ENCODE peak calls at places on chromosomes 3 and 15, in nine cellular contexts. J, Q, O, W, T, D, U, Y and S are unnamed samples.

GRCh38 chr3:18937574-18937973 is 210.7 kb upstream of the KCNH8 start:
- DNase-seq in Q (no peak), T (peak; percentile 27), D (no peak), W (no peak), U (no peak), J (no peak), O (no peak), Y (no peak), S (no peak)

GRCh38 chr3:37162501-37163245 is 11.7 kb downstream of the LRRFIP2 start:
- DNase-seq in D (no peak), Y (no peak), J (no peak), W (no peak), U (no peak), Q (no peak), O (no peak), T (peak; percentile 38), S (no peak)

GRCh38 chr3:186060222-186060621 is 48.7 kb downstream of the ETV5 start:
- DNase-seq in Y (peak; percentile 65), J (no peak), Q (peak; percentile 9), D (no peak), O (no peak), T (peak; percentile 39), W (no peak), U (no peak), S (no peak)

GRCh38 chr3:42520906-42521305 is 18.5 kb downstream of the VIPR1 start:
- DNase-seq in D (no peak), O (no peak), Q (no peak), T (no peak), J (no peak), Y (no peak), U (no peak), W (no peak), S (no peak)

GRCh38 chr15:61441901-61442300 is 212.8 kb upstream of the RORA start:
- DNase-seq in Q (no peak), U (no peak), W (no peak), Y (no peak), J (no peak), D (no peak), O (no peak), T (no peak), S (no peak)

GRCh38 chr3:26068890-26069289 is 279.0 kb downstream of the OXSM start:
- DNase-seq in U (no peak), D (no peak), O (no peak), J (no peak), Q (no peak), W (no peak), T (no peak), Y (no peak), S (no peak)

GRCh38 chr15:50066202-50066601 is 52.8 kb downstream of the ATP8B4 start:
- DNase-seq in T (no peak), U (no peak), O (no peak), Q (peak; percentile 12), D (no peak), Y (no peak), W (no peak), J (no peak), S (no peak)

GRCh38 chr15:90829942-90830440 is 38.4 kb upstream of the FURIN start:
- DNase-seq in T (peak; percentile 69), Q (peak; percentile 40), U (no peak), O (no peak), W (no peak), J (no peak), D (no peak), Y (no peak), S (no peak)

GRCh38 chr3:4261411-4261810 is 41.8 kb upstream of the SETMAR start:
- DNase-seq in W (no peak), J (no peak), Y (no peak), Q (no peak), U (no peak), O (no peak), T (no peak), D (no peak), S (no peak)

GRCh38 chr15:90062729-90063684 is 39.3 kb downstream of the IDH2 start:
- DNase-seq in Q (no peak), Y (no peak), O (no peak), T (no peak), W (no peak), D (no peak), J (no peak), U (no peak), S (no peak)

GRCh38 chr3:117003501-117003900 is 293.9 kb downstream of the TUSC7 start:
- DNase-seq in T (no peak), D (no peak), W (no peak), J (no peak), Q (no peak), U (no peak), Y (no peak), O (no peak), S (no peak)

GRCh38 chr3:171796625-171797264 is 13.5 kb downstream of the PLD1 start:
- DNase-seq in W (no peak), Q (no peak), T (no peak), U (no peak), O (no peak), D (no peak), Y (no peak), J (no peak), S (no peak)

GRCh38 chr3:128429275-128429674 is 37.4 kb downstream of the DNAJB8 start:
- DNase-seq in T (no peak), D (no peak), Y (no peak), Q (no peak), O (no peak), U (no peak), W (no peak), J (no peak), S (no peak)

GRCh38 chr15:93221754-93222153 is 132.7 kb upstream of the RGMA start:
- DNase-seq in D (no peak), T (no peak), Q (no peak), O (no peak), J (no peak), U (no peak), W (no peak), Y (no peak), S (no peak)

GRCh38 chr3:114556832-114557231 is 263.0 kb downstream of the TIGIT start:
- DNase-seq in J (no peak), U (no peak), W (no peak), O (no peak), Q (no peak), T (no peak), D (no peak), Y (no peak), S (peak; percentile 45)

GRCh38 chr15:40070608-40071218 is 31.7 kb upstream of the SRP14 start:
- DNase-seq in Y (no peak), Q (no peak), T (no peak), U (no peak), W (no peak), D (no peak), O (no peak), J (no peak), S (no peak)

GRCh38 chr3:186053954-186054353 is 54.9 kb downstream of the ETV5 start:
- DNase-seq in T (no peak), D (no peak), Q (no peak), O (no peak), W (no peak), U (no peak), Y (no peak), J (no peak), S (no peak)

GRCh38 chr15:52466134-52466701 is 62.5 kb downstream of the MYO5A start:
- DNase-seq in O (no peak), T (peak; percentile 89), D (no peak), W (no peak), U (peak; percentile 88), Y (peak; percentile 24), Q (peak; percentile 37), J (no peak), S (no peak)

GRCh38 chr3:106399208-106399607 is 530.4 kb upstream of the CBLB start:
- DNase-seq in W (no peak), T (no peak), U (no peak), Y (no peak), D (no peak), Q (no peak), J (no peak), O (no peak), S (no peak)

GRCh38 chr3:73786346-73786807 is 161.6 kb upstream of the PDZRN3 start:
- DNase-seq in Y (no peak), O (no peak), D (peak; percentile 15), U (no peak), T (no peak), W (no peak), J (peak; percentile 88), Q (no peak), S (no peak)

GRCh38 chr3:43768594-43768993 is 77.9 kb downstream of the ABHD5 start:
- DNase-seq in O (no peak), Q (no peak), W (no peak), D (no peak), J (no peak), Y (no peak), U (no peak), T (no peak), S (no peak)

GRCh38 chr3:113113361-113113760 is 98.0 kb upstream of the BOC start:
- DNase-seq in J (no peak), U (no peak), W (no peak), Q (no peak), T (no peak), O (no peak), Y (no peak), D (no peak), S (no peak)

GRCh38 chr15:23629234-23629805 is 18.3 kb downstream of the MAGEL2 start:
- DNase-seq in D (no peak), Y (no peak), W (peak; percentile 46), U (no peak), Q (no peak), J (no peak), T (no peak), O (no peak), S (no peak)

GRCh38 chr3:36494461-36495109 is 114.3 kb downstream of the STAC start:
- DNase-seq in O (no peak), W (no peak), U (no peak), Q (no peak), T (no peak), J (no peak), Y (no peak), D (no peak), S (no peak)

GRCh38 chr3:90031121-90031520 is 923.7 kb downstream of the EPHA3 start:
- DNase-seq in J (no peak), W (no peak), U (no peak), O (no peak), T (no peak), D (no peak), Y (no peak), Q (no peak), S (no peak)